ENCODE peak calls at places on chromosomes 11 and 22, in five cellular contexts. D is RCC 7860; O is mesendoderm; T is activated naive CD4-positive, alpha-beta T cell treated with anti-CD3 and anti-CD28 coated beads, Interleukin-2, amount 10 ng/mL, durations not matched to agents 7 days and 5 days; M is anterior cingulate cortex. Y is an unnamed sample.

GRCh38 chr11:70621241-70621640 is 222.9 kb downstream of the CTTN start:
- DNase-seq in D (no peak), O (no peak), T (no peak), M (no peak), Y (no peak)

GRCh38 chr22:46501701-46502100 is 35.7 kb downstream of the CELSR1 start:
- DNase-seq in D (peak), O (no peak), T (no peak), M (no peak), Y (no peak)

GRCh38 chr11:65660038-65660437 is 2.7 kb downstream of the RELA start:
- DNase-seq in D (no peak), O (no peak), T (no peak), M (no peak), Y (no peak)

GRCh38 chr22:50444663-50445062 is 30.2 kb downstream of the SBF1 start:
- DNase-seq in D (peak), O (peak), T (no peak), M (no peak), Y (no peak)

GRCh38 chr22:20549232-20549841 is 41.9 kb downstream of the MED15 start:
- DNase-seq in D (no peak), O (no peak), T (peak), M (no peak), Y (no peak)

GRCh38 chr11:35352107-35352888 is 67.1 kb downstream of the SLC1A2 start:
- DNase-seq in D (no peak), O (no peak), T (no peak), M (no peak), Y (no peak)

GRCh38 chr22:35269630-35270029 is 12.3 kb downstream of the HMGXB4 start:
- DNase-seq in D (no peak), O (no peak), T (no peak), M (no peak), Y (no peak)

GRCh38 chr11:39221739-39222138 is 2237.7 kb downstream of the LRRC4C start:
- DNase-seq in D (no peak), O (no peak), T (no peak), M (no peak), Y (no peak)

GRCh38 chr11:65541093-65542010 is 16.5 kb downstream of the SCYL1 start:
- DNase-seq in D (no peak), O (no peak), T (no peak), M (no peak), Y (no peak)

GRCh38 chr11:95284057-95285052 is 53.4 kb upstream of the SESN3 start:
- DNase-seq in D (no peak), O (no peak), T (no peak), M (no peak), Y (no peak)

GRCh38 chr11:115316682-115317081 is 187.5 kb downstream of the CADM1 start:
- DNase-seq in D (no peak), O (no peak), T (no peak), M (no peak), Y (no peak)

GRCh38 chr22:35727436-35727835 is 9.8 kb downstream of the APOL5 start:
- DNase-seq in D (no peak), O (no peak), T (no peak), M (no peak), Y (no peak)

GRCh38 chr11:441418-442274 is at the start of gene ANO9:
- DNase-seq in D (no peak), O (peak), T (peak), M (no peak), Y (no peak)

GRCh38 chr22:23074451-23074850 is 4.1 kb downstream of the GNAZ start:
- DNase-seq in D (no peak), O (no peak), T (no peak), M (no peak), Y (peak)

GRCh38 chr22:29517215-29517908 is 36.2 kb downstream of the THOC5 start:
- DNase-seq in D (no peak), O (no peak), T (no peak), M (no peak), Y (no peak)